ENCODE peak calls at places on chromosomes 16 and 17, in five cellular contexts. One of them, this sample, is unnamed.

GRCh38 chr17:55391764-55392467 is 29.7 kb downstream of the MMD start:
- DNase-seq in PC-3: no peak
- DNase-seq in neural progenitor cell: no peak
- DNase-seq in fibroblast of lung: no peak
- DNase-seq in GM23338: no peak
- DNase-seq in this sample: no peak

GRCh38 chr16:77849640-77850258 is 61.4 kb downstream of the VAT1L start:
- DNase-seq in PC-3: no peak
- DNase-seq in neural progenitor cell: no peak
- DNase-seq in fibroblast of lung: no peak
- DNase-seq in GM23338: no peak
- DNase-seq in this sample: no peak

GRCh38 chr16:3484328-3485096 is 10.8 kb downstream of the C16orf90 start:
- DNase-seq in PC-3: no peak
- DNase-seq in neural progenitor cell: no peak
- DNase-seq in fibroblast of lung: no peak
- DNase-seq in GM23338: no peak
- DNase-seq in this sample: no peak

GRCh38 chr17:1412185-1413110 is 12.4 kb upstream of the YWHAE start:
- DNase-seq in PC-3: no peak
- DNase-seq in neural progenitor cell: no peak
- DNase-seq in fibroblast of lung: peak
- DNase-seq in GM23338: no peak
- DNase-seq in this sample: no peak

GRCh38 chr16:80174416-80174815 is 366.4 kb upstream of the DYNLRB2 start:
- DNase-seq in PC-3: peak
- DNase-seq in neural progenitor cell: no peak
- DNase-seq in fibroblast of lung: peak
- DNase-seq in GM23338: no peak
- DNase-seq in this sample: no peak

GRCh38 chr16:70703835-70704381 is 18.1 kb upstream of the MTSS2 start:
- DNase-seq in PC-3: no peak
- DNase-seq in neural progenitor cell: no peak
- DNase-seq in fibroblast of lung: no peak
- DNase-seq in GM23338: no peak
- DNase-seq in this sample: no peak

GRCh38 chr17:3207367-3207766 is at the start of gene OR1A1:
- DNase-seq in PC-3: no peak
- DNase-seq in neural progenitor cell: no peak
- DNase-seq in fibroblast of lung: no peak
- DNase-seq in GM23338: no peak
- DNase-seq in this sample: no peak

GRCh38 chr16:87305505-87306391 is 11.4 kb downstream of the C16orf95 start:
- DNase-seq in PC-3: no peak
- DNase-seq in neural progenitor cell: peak
- DNase-seq in fibroblast of lung: no peak
- DNase-seq in GM23338: peak
- DNase-seq in this sample: no peak

GRCh38 chr17:9842057-9842758 is 16.5 kb downstream of the GLP2R start:
- DNase-seq in PC-3: peak
- DNase-seq in neural progenitor cell: no peak
- DNase-seq in fibroblast of lung: peak
- DNase-seq in GM23338: no peak
- DNase-seq in this sample: no peak

GRCh38 chr17:16287563-16288027 is 65.7 kb downstream of the CENPV start:
- DNase-seq in PC-3: peak
- DNase-seq in neural progenitor cell: no peak
- DNase-seq in fibroblast of lung: peak
- DNase-seq in GM23338: no peak
- DNase-seq in this sample: no peak

GRCh38 chr16:27721548-27722265 is 171.8 kb downstream of the KATNIP start:
- DNase-seq in PC-3: no peak
- DNase-seq in neural progenitor cell: no peak
- DNase-seq in fibroblast of lung: peak
- DNase-seq in GM23338: no peak
- DNase-seq in this sample: no peak

GRCh38 chr17:63544467-63545301 is 5.6 kb upstream of the DCAF7 start:
- DNase-seq in PC-3: no peak
- DNase-seq in neural progenitor cell: no peak
- DNase-seq in fibroblast of lung: no peak
- DNase-seq in GM23338: peak
- DNase-seq in this sample: no peak

GRCh38 chr16:74730049-74730683 is 29.5 kb upstream of the MLKL start:
- DNase-seq in PC-3: peak
- DNase-seq in neural progenitor cell: no peak
- DNase-seq in fibroblast of lung: peak
- DNase-seq in GM23338: no peak
- DNase-seq in this sample: peak

GRCh38 chr16:89257281-89257731 is 39.8 kb downstream of the ZNF778 start:
- DNase-seq in PC-3: peak
- DNase-seq in neural progenitor cell: peak
- DNase-seq in fibroblast of lung: peak
- DNase-seq in GM23338: peak
- DNase-seq in this sample: no peak

GRCh38 chr17:64750891-64751677 is 89.0 kb upstream of the SMURF2 start:
- DNase-seq in PC-3: no peak
- DNase-seq in neural progenitor cell: no peak
- DNase-seq in fibroblast of lung: no peak
- DNase-seq in GM23338: no peak
- DNase-seq in this sample: no peak

GRCh38 chr17:42132941-42133340 is 10.3 kb downstream of the HSPB9 start:
- DNase-seq in PC-3: no peak
- DNase-seq in neural progenitor cell: no peak
- DNase-seq in fibroblast of lung: peak
- DNase-seq in GM23338: no peak
- DNase-seq in this sample: no peak

GRCh38 chr17:19304209-19304608 is 58.3 kb downstream of the B9D1 start:
- DNase-seq in PC-3: peak
- DNase-seq in neural progenitor cell: no peak
- DNase-seq in fibroblast of lung: peak
- DNase-seq in GM23338: no peak
- DNase-seq in this sample: no peak

GRCh38 chr17:83192161-83192788 is 112.9 kb downstream of the METRNL start:
- DNase-seq in PC-3: no peak
- DNase-seq in neural progenitor cell: no peak
- DNase-seq in fibroblast of lung: peak
- DNase-seq in GM23338: no peak
- DNase-seq in this sample: no peak

GRCh38 chr17:15307686-15308085 is 33.7 kb downstream of the TEKT3 start:
- DNase-seq in PC-3: no peak
- DNase-seq in neural progenitor cell: no peak
- DNase-seq in fibroblast of lung: no peak
- DNase-seq in GM23338: no peak
- DNase-seq in this sample: no peak

GRCh38 chr17:78541488-78542237 is 35.5 kb downstream of the DNAH17 start:
- DNase-seq in PC-3: peak
- DNase-seq in neural progenitor cell: no peak
- DNase-seq in fibroblast of lung: peak
- DNase-seq in GM23338: no peak
- DNase-seq in this sample: no peak

GRCh38 chr16:679808-680624 is at the start of gene STUB1:
- DNase-seq in PC-3: peak
- DNase-seq in neural progenitor cell: peak
- DNase-seq in fibroblast of lung: peak
- DNase-seq in GM23338: peak
- DNase-seq in this sample: peak

GRCh38 chr17:45974916-45975630 is 24.0 kb upstream of the STH start:
- DNase-seq in PC-3: no peak
- DNase-seq in neural progenitor cell: no peak
- DNase-seq in fibroblast of lung: no peak
- DNase-seq in GM23338: no peak
- DNase-seq in this sample: no peak

GRCh38 chr16:22694887-22695382 is 119.0 kb upstream of the HS3ST2 start:
- DNase-seq in PC-3: no peak
- DNase-seq in neural progenitor cell: no peak
- DNase-seq in fibroblast of lung: peak
- DNase-seq in GM23338: no peak
- DNase-seq in this sample: no peak

GRCh38 chr16:3194792-3195191 is 6.8 kb downstream of the OR1F1 start:
- DNase-seq in PC-3: no peak
- DNase-seq in neural progenitor cell: no peak
- DNase-seq in fibroblast of lung: no peak
- DNase-seq in GM23338: no peak
- DNase-seq in this sample: no peak

GRCh38 chr17:63848834-63849689 is 6.6 kb upstream of the SMARCD2 start:
- DNase-seq in PC-3: peak
- DNase-seq in neural progenitor cell: peak
- DNase-seq in fibroblast of lung: peak
- DNase-seq in GM23338: peak
- DNase-seq in this sample: no peak

GRCh38 chr17:65220732-65221131 is 83.6 kb downstream of the RGS9 start:
- DNase-seq in PC-3: peak
- DNase-seq in neural progenitor cell: no peak
- DNase-seq in fibroblast of lung: peak
- DNase-seq in GM23338: no peak
- DNase-seq in this sample: no peak

GRCh38 chr16:57185446-57185944 is 344 bp downstream of the PSME3IP1 start:
- DNase-seq in PC-3: peak
- DNase-seq in neural progenitor cell: peak
- DNase-seq in fibroblast of lung: peak
- DNase-seq in GM23338: peak
- DNase-seq in this sample: no peak

GRCh38 chr17:50630524-50631194 is 4.0 kb upstream of the ABCC3 start:
- DNase-seq in PC-3: peak
- DNase-seq in neural progenitor cell: peak
- DNase-seq in fibroblast of lung: no peak
- DNase-seq in GM23338: peak
- DNase-seq in this sample: peak

GRCh38 chr17:57485916-57486315 is 229.6 kb downstream of the MSI2 start:
- DNase-seq in PC-3: no peak
- DNase-seq in neural progenitor cell: no peak
- DNase-seq in fibroblast of lung: no peak
- DNase-seq in GM23338: no peak
- DNase-seq in this sample: no peak

GRCh38 chr16:70427786-70428177 is 11.1 kb downstream of the ST3GAL2 start:
- DNase-seq in PC-3: no peak
- DNase-seq in neural progenitor cell: no peak
- DNase-seq in fibroblast of lung: no peak
- DNase-seq in GM23338: no peak
- DNase-seq in this sample: no peak

GRCh38 chr17:692116-692515 is 22.5 kb downstream of the VPS53 start:
- DNase-seq in PC-3: peak
- DNase-seq in neural progenitor cell: no peak
- DNase-seq in fibroblast of lung: peak
- DNase-seq in GM23338: no peak
- DNase-seq in this sample: no peak

GRCh38 chr16:12011565-12011964 is 35.0 kb downstream of the SNX29 start:
- DNase-seq in PC-3: no peak
- DNase-seq in neural progenitor cell: no peak
- DNase-seq in fibroblast of lung: no peak
- DNase-seq in GM23338: no peak
- DNase-seq in this sample: no peak

GRCh38 chr16:79400462-79401149 is 199.9 kb downstream of the MAF start:
- DNase-seq in PC-3: no peak
- DNase-seq in neural progenitor cell: no peak
- DNase-seq in fibroblast of lung: no peak
- DNase-seq in GM23338: no peak
- DNase-seq in this sample: no peak

GRCh38 chr17:45740553-45741330 is 43.4 kb upstream of the CRHR1 start:
- DNase-seq in PC-3: peak
- DNase-seq in neural progenitor cell: peak
- DNase-seq in fibroblast of lung: peak
- DNase-seq in GM23338: peak
- DNase-seq in this sample: peak

GRCh38 chr17:77254961-77255741 is 114.4 kb downstream of the SEC14L1 start:
- DNase-seq in PC-3: peak
- DNase-seq in neural progenitor cell: peak
- DNase-seq in fibroblast of lung: peak
- DNase-seq in GM23338: peak
- DNase-seq in this sample: no peak

GRCh38 chr17:77253611-77254051 is 112.9 kb downstream of the SEC14L1 start:
- DNase-seq in PC-3: no peak
- DNase-seq in neural progenitor cell: no peak
- DNase-seq in fibroblast of lung: peak
- DNase-seq in GM23338: peak
- DNase-seq in this sample: no peak

GRCh38 chr17:77251622-77252021 is 110.9 kb downstream of the SEC14L1 start:
- DNase-seq in PC-3: no peak
- DNase-seq in neural progenitor cell: no peak
- DNase-seq in fibroblast of lung: no peak
- DNase-seq in GM23338: no peak
- DNase-seq in this sample: no peak

GRCh38 chr17:77256710-77257109 is 115.9 kb downstream of the SEC14L1 start:
- DNase-seq in PC-3: no peak
- DNase-seq in neural progenitor cell: no peak
- DNase-seq in fibroblast of lung: no peak
- DNase-seq in GM23338: no peak
- DNase-seq in this sample: no peak

GRCh38 chr17:77252736-77253135 is 112.0 kb downstream of the SEC14L1 start:
- DNase-seq in PC-3: no peak
- DNase-seq in neural progenitor cell: no peak
- DNase-seq in fibroblast of lung: no peak
- DNase-seq in GM23338: no peak
- DNase-seq in this sample: no peak
- H3K4me2 ChIP-seq in PC-3: no peak
- H3K4me2 ChIP-seq in neural progenitor cell: no peak
- H3K4me2 ChIP-seq in fibroblast of lung: no peak
- H3K4me2 ChIP-seq in GM23338: no peak
- H3K4me2 ChIP-seq in this sample: no peak

GRCh38 chr17:80960037-80960796 is 31.4 kb upstream of the CHMP6 start:
- DNase-seq in PC-3: no peak
- DNase-seq in neural progenitor cell: no peak
- DNase-seq in fibroblast of lung: no peak
- DNase-seq in GM23338: no peak
- DNase-seq in this sample: no peak
- H3K27ac ChIP-seq in PC-3: no peak
- H3K27ac ChIP-seq in neural progenitor cell: no peak
- H3K27ac ChIP-seq in fibroblast of lung: peak
- H3K27ac ChIP-seq in GM23338: no peak
- H3K27ac ChIP-seq in this sample: no peak

GRCh38 chr16:30747799-30748633 is at the start of gene PHKG2:
- DNase-seq in PC-3: peak
- DNase-seq in neural progenitor cell: peak
- DNase-seq in fibroblast of lung: peak
- DNase-seq in GM23338: peak
- DNase-seq in this sample: peak

GRCh38 chr16:30748634-30749445 is 615 bp downstream of the PHKG2 start:
- DNase-seq in PC-3: peak
- DNase-seq in neural progenitor cell: peak
- DNase-seq in fibroblast of lung: peak
- DNase-seq in GM23338: peak
- DNase-seq in this sample: no peak

GRCh38 chr16:30745082-30745481 is 3.1 kb upstream of the PHKG2 start:
- DNase-seq in PC-3: no peak
- DNase-seq in neural progenitor cell: no peak
- DNase-seq in fibroblast of lung: no peak
- DNase-seq in GM23338: no peak
- DNase-seq in this sample: no peak

GRCh38 chr16:30746638-30747160 is 1.5 kb upstream of the PHKG2 start:
- DNase-seq in PC-3: no peak
- DNase-seq in neural progenitor cell: no peak
- DNase-seq in fibroblast of lung: no peak
- DNase-seq in GM23338: no peak
- DNase-seq in this sample: no peak

GRCh38 chr16:30747331-30747730 is 894 bp upstream of the PHKG2 start:
- DNase-seq in PC-3: peak
- DNase-seq in neural progenitor cell: no peak
- DNase-seq in fibroblast of lung: peak
- DNase-seq in GM23338: no peak
- DNase-seq in this sample: no peak
- H3K4me3 ChIP-seq in PC-3: peak
- H3K4me3 ChIP-seq in neural progenitor cell: peak
- H3K4me3 ChIP-seq in fibroblast of lung: peak
- H3K4me3 ChIP-seq in GM23338: peak
- H3K4me3 ChIP-seq in this sample: peak

GRCh38 chr17:80218391-80218790 is 1.7 kb downstream of the SGSH start:
- DNase-seq in PC-3: no peak
- DNase-seq in neural progenitor cell: no peak
- DNase-seq in fibroblast of lung: no peak
- DNase-seq in GM23338: no peak
- DNase-seq in this sample: no peak
- H3K4me2 ChIP-seq in PC-3: peak
- H3K4me2 ChIP-seq in neural progenitor cell: no peak
- H3K4me2 ChIP-seq in fibroblast of lung: no peak
- H3K4me2 ChIP-seq in GM23338: no peak
- H3K4me2 ChIP-seq in this sample: no peak